ENCODE peak calls at places on chromosomes 5 and 9, in seven cellular contexts. V is foreskin fibroblast, H is cardiac fibroblast, I is nephron progenitor cell, P is WTC11, N is fibroblast of pulmonary artery, D is Calu3. F is an unnamed sample.

GRCh38 chr9:133371261-133371711 is 4.6 kb downstream of the SURF4 start:
- DNase-seq in V (no peak), H (no peak), I (no peak), P (no peak), N (no peak), D (no peak), F (no peak)

GRCh38 chr9:122179690-122180074 is 20.0 kb downstream of the MORN5 start:
- DNase-seq in V (peak; percentile 37), H (peak; percentile 25), I (no peak), P (no peak), N (no peak), D (no peak), F (no peak)

GRCh38 chr5:120788481-120788880 is 324.4 kb downstream of the PRR16 start:
- DNase-seq in V (no peak), H (no peak), I (no peak), P (no peak), N (no peak), D (no peak), F (no peak)

GRCh38 chr5:107867266-107867665 is 196.5 kb upstream of the EFNA5 start:
- DNase-seq in V (no peak), H (no peak), I (no peak), P (no peak), N (no peak), D (no peak), F (no peak)

GRCh38 chr5:80153586-80154126 is 102.2 kb downstream of the SERINC5 start:
- DNase-seq in V (no peak), H (no peak), I (no peak), P (no peak), N (no peak), D (peak; percentile 28), F (no peak)

GRCh38 chr5:88889165-88890069 is 6.4 kb upstream of the MEF2C start:
- DNase-seq in V (peak; percentile 71), H (peak; percentile 49), I (peak; percentile 58), P (peak; percentile 54), N (peak; percentile 46), D (peak; percentile 46), F (peak; percentile 58)

GRCh38 chr9:127165096-127165495 is 42.7 kb upstream of the ANGPTL2 start:
- DNase-seq in V (no peak), H (no peak), I (no peak), P (no peak), N (no peak), D (no peak), F (no peak)

GRCh38 chr5:172115541-172115982 is 72.5 kb downstream of the STK10 start:
- DNase-seq in V (no peak), H (no peak), I (no peak), P (no peak), N (no peak), D (no peak), F (no peak)

GRCh38 chr5:170403675-170404074 is 14.5 kb upstream of the KCNMB1 start:
- DNase-seq in V (no peak), H (no peak), I (no peak), P (peak; percentile 54), N (no peak), D (no peak), F (no peak)

GRCh38 chr5:67879619-67880357 is 335.8 kb upstream of the PIK3R1 start:
- DNase-seq in V (peak; percentile 69), H (peak; percentile 56), I (no peak), P (no peak), N (peak; percentile 58), D (peak; percentile 24), F (no peak)

GRCh38 chr5:43065384-43066230 is 25.5 kb upstream of the ANXA2R start:
- DNase-seq in V (peak; percentile 84), H (peak; percentile 83), I (peak; percentile 54), P (peak; percentile 40), N (peak; percentile 80), D (peak; percentile 45), F (peak; percentile 53)

GRCh38 chr5:91188755-91189154 is 194.4 kb downstream of the ARRDC3 start:
- DNase-seq in V (no peak), H (no peak), I (no peak), P (no peak), N (no peak), D (no peak), F (no peak)

GRCh38 chr5:2860101-2860500 is 108.6 kb upstream of the IRX2 start:
- DNase-seq in V (no peak), H (no peak), I (no peak), P (no peak), N (no peak), D (no peak), F (no peak)

GRCh38 chr5:62948294-62948693 is 369.7 kb downstream of the LRRC70 start:
- DNase-seq in V (no peak), H (no peak), I (no peak), P (no peak), N (peak; percentile 11), D (no peak), F (no peak)

GRCh38 chr5:173452098-173452497 is 123.9 kb upstream of the STC2 start:
- DNase-seq in V (peak; percentile 89), H (peak; percentile 75), I (no peak), P (no peak), N (peak; percentile 86), D (peak; percentile 78), F (no peak)

GRCh38 chr5:68505917-68506860 is 290.6 kb downstream of the PIK3R1 start:
- DNase-seq in V (peak; percentile 84), H (peak; percentile 40), I (no peak), P (no peak), N (peak; percentile 32), D (no peak), F (no peak)

GRCh38 chr9:75001719-75002421 is 26.2 kb downstream of the CARNMT1 start:
- DNase-seq in V (peak; percentile 91), H (peak; percentile 94), I (peak; percentile 39), P (no peak), N (peak; percentile 95), D (peak; percentile 4), F (no peak)

GRCh38 chr9:131095666-131096489 is 453 bp upstream of the AIF1L start:
- DNase-seq in V (peak; percentile 28), H (peak; percentile 12), I (peak; percentile 82), P (peak; percentile 87), N (no peak), D (peak; percentile 46), F (peak; percentile 86)

GRCh38 chr9:137141050-137141810 is 2.3 kb downstream of the GRIN1 start:
- DNase-seq in V (no peak), H (no peak), I (no peak), P (no peak), N (no peak), D (no peak), F (no peak)

GRCh38 chr9:129483467-129484324 is 137.2 kb downstream of the C9orf50 start:
- DNase-seq in V (peak; percentile 94), H (peak; percentile 98), I (peak; percentile 50), P (no peak), N (peak; percentile 96), D (peak; percentile 64), F (no peak)

GRCh38 chr9:81193362-81194339 is 495.7 kb downstream of the TLE1 start:
- DNase-seq in V (no peak), H (no peak), I (no peak), P (no peak), N (no peak), D (no peak), F (no peak)

DNA sequence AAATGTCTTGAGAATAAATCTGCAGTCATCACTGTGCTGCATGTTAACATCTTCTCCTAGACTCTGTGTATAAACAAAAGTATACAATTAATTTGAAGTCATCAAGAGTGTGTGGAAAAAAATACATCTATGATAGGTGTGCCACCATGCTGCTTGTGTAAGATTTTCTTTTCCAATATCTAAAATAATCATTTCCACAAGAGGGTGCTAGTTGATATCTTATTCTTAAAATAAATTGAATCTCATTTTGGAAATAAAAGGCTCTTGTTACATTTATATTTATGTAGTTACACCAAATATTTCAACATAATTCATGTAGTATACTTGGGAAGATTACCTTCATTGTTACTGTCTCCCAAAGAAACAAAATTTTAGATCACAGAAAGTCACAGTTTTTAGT is 14.1 kb upstream of the MOCS2 start:
- DNase-seq in V (peak; percentile 36), H (peak; percentile 43), I (no peak), P (no peak), N (peak; percentile 44), D (no peak), F (no peak)
- TF ChIP-seq CTCF in V (peak; percentile 11), H (no peak), I (no peak), P (no peak), N (peak; percentile 16), D (no peak), F (no peak)

GRCh38 chr9:134455951-134456739 is 129.9 kb downstream of the RXRA start:
- DNase-seq in V (peak; percentile 99), H (peak; percentile 98), I (no peak), P (no peak), N (peak; percentile 98), D (no peak), F (no peak)
- TF ChIP-seq CTCF in V (no peak), H (no peak), I (no peak), P (no peak), N (no peak), D (no peak), F (no peak)

GRCh38 chr5:179405426-179406030 is 60.3 kb upstream of the ADAMTS2 start:
- DNase-seq in V (no peak), H (no peak), I (no peak), P (no peak), N (no peak), D (no peak), F (no peak)

GRCh38 chr5:179405054-179405416 is 59.8 kb upstream of the ADAMTS2 start:
- DNase-seq in V (no peak), H (no peak), I (no peak), P (no peak), N (no peak), D (no peak), F (no peak)

GRCh38 chr5:179403426-179404147 is 58.3 kb upstream of the ADAMTS2 start:
- DNase-seq in V (no peak), H (no peak), I (no peak), P (no peak), N (no peak), D (no peak), F (no peak)

GRCh38 chr5:179406031-179406681 is 60.9 kb upstream of the ADAMTS2 start:
- DNase-seq in V (peak; percentile 73), H (peak; percentile 55), I (no peak), P (no peak), N (peak; percentile 24), D (no peak), F (no peak)

GRCh38 chr5:179404321-179405053 is 59.2 kb upstream of the ADAMTS2 start:
- DNase-seq in V (peak; percentile 59), H (peak; percentile 60), I (no peak), P (no peak), N (peak; percentile 61), D (no peak), F (no peak)
- TF ChIP-seq CTCF in V (peak; percentile 44), H (peak; percentile 72), I (peak; percentile 28), P (no peak), N (peak; percentile 58), D (no peak), F (no peak)

GRCh38 chr5:947626-948471 is 55.2 kb downstream of the TRIP13 start:
- DNase-seq in V (no peak), H (peak; percentile 42), I (no peak), P (no peak), N (peak; percentile 25), D (no peak), F (no peak)
- TF ChIP-seq CTCF in V (no peak), H (no peak), I (no peak), P (no peak), N (peak; percentile 10), D (no peak), F (no peak)

F was measured in glutamatergic neuron.